ENCODE peak calls at places on chromosomes 5 and 9, in seven cellular contexts. E is amniotic stem cell; H is Panc1; P is substantia nigra; V is left ventricle myocardium superior; Y is stimulated activated CD4-positive, alpha-beta T cell treated with anti-CD3 and anti-CD28 coated beads, Interleukin-12 subunit alpha, Interleukin-12 subunit beta, amount 100 ng/mL, for 4 hours; I is GM23248. L is an unnamed sample.

GRCh38 chr5:31273161-31273560 is 79.7 kb downstream of the CDH6 start:
- DNase-seq in E (no peak), H (no peak), P (no peak), V (no peak), Y (no peak), I (no peak), L (no peak)

GRCh38 chr9:36386396-36386795 is 13.7 kb downstream of the RNF38 start:
- DNase-seq in E (no peak), H (no peak), P (no peak), V (no peak), Y (no peak), I (no peak), L (no peak)

GRCh38 chr5:83509535-83509934 is 38.0 kb downstream of the VCAN start:
- DNase-seq in E (no peak), H (no peak), P (no peak), V (peak), Y (no peak), I (peak), L (no peak)

GRCh38 chr5:53418844-53419243 is 61.6 kb upstream of the FST start:
- DNase-seq in E (peak), H (no peak), P (no peak), V (no peak), Y (no peak), I (peak), L (no peak)

GRCh38 chr5:65801332-65801731 is 79.3 kb downstream of the NLN start:
- DNase-seq in E (peak), H (no peak), P (no peak), V (no peak), Y (no peak), I (peak), L (no peak)

GRCh38 chr5:77645158-77645994 is 6.9 kb upstream of the OTP start:
- DNase-seq in E (no peak), H (no peak), P (no peak), V (peak), Y (peak), I (peak), L (no peak)

GRCh38 chr9:78242041-78242440 is 6.2 kb downstream of the CEP78 start:
- DNase-seq in E (no peak), H (no peak), P (no peak), V (no peak), Y (no peak), I (no peak), L (no peak)

GRCh38 chr5:115723224-115723623 is 93.2 kb downstream of the CDO1 start:
- DNase-seq in E (no peak), H (no peak), P (no peak), V (no peak), Y (no peak), I (no peak), L (no peak)

GRCh38 chr9:92614763-92615441 is 55.0 kb downstream of the IPPK start:
- DNase-seq in E (no peak), H (no peak), P (no peak), V (no peak), Y (no peak), I (peak), L (no peak)

GRCh38 chr5:136040746-136041415 is 12.1 kb downstream of the TGFBI start:
- DNase-seq in E (no peak), H (no peak), P (no peak), V (no peak), Y (no peak), I (peak), L (no peak)

GRCh38 chr9:85884236-85884635 is 56.7 kb upstream of the NAA35 start:
- DNase-seq in E (no peak), H (no peak), P (no peak), V (no peak), Y (no peak), I (peak), L (no peak)

GRCh38 chr5:78659714-78660113 is 11.1 kb upstream of the LHFPL2 start:
- DNase-seq in E (no peak), H (no peak), P (no peak), V (no peak), Y (no peak), I (no peak), L (no peak)

GRCh38 chr5:149381986-149382338 is 2.9 kb upstream of the IL17B start:
- DNase-seq in E (no peak), H (no peak), P (no peak), V (peak), Y (peak), I (peak), L (peak)

GRCh38 chr5:156240414-156240813 is 86.5 kb upstream of the SGCD start:
- DNase-seq in E (no peak), H (no peak), P (no peak), V (no peak), Y (no peak), I (no peak), L (no peak)

GRCh38 chr5:150153957-150154617 is 1.6 kb downstream of the PDGFRB start:
- DNase-seq in E (peak), H (no peak), P (no peak), V (no peak), Y (no peak), I (peak), L (no peak)

GRCh38 chr9:135960328-135961276 is 571 bp downstream of the UBAC1 start:
- DNase-seq in E (no peak), H (no peak), P (no peak), V (no peak), Y (no peak), I (peak), L (no peak)

GRCh38 chr9:133428579-133429215 is 6.5 kb downstream of the ADAMTS13 start:
- DNase-seq in E (no peak), H (no peak), P (no peak), V (no peak), Y (no peak), I (peak), L (no peak)

GRCh38 chr5:173919443-173919842 is 31.3 kb downstream of the CPEB4 start:
- DNase-seq in E (no peak), H (peak), P (no peak), V (no peak), Y (no peak), I (peak), L (no peak)

GRCh38 chr9:3200331-3200774 is 325.4 kb downstream of the RFX3 start:
- DNase-seq in E (no peak), H (no peak), P (no peak), V (no peak), Y (no peak), I (peak), L (no peak)

GRCh38 chr5:96440185-96440538 is 7.1 kb upstream of the PCSK1 start:
- DNase-seq in E (no peak), H (no peak), P (no peak), V (no peak), Y (no peak), I (no peak), L (no peak)

GRCh38 chr5:33734541-33734940 is 157.2 kb downstream of the ADAMTS12 start:
- DNase-seq in E (no peak), H (no peak), P (no peak), V (no peak), Y (no peak), I (peak), L (no peak)

GRCh38 chr5:55159763-55160492 is at the start of gene GPX8:
- DNase-seq in E (peak), H (peak), P (no peak), V (no peak), Y (no peak), I (peak), L (no peak)

GRCh38 chr5:15492545-15492944 is 7.4 kb upstream of the FBXL7 start:
- DNase-seq in E (no peak), H (no peak), P (no peak), V (no peak), Y (no peak), I (peak), L (no peak)

GRCh38 chr5:168262042-168262743 is 29.3 kb upstream of the WWC1 start:
- DNase-seq in E (no peak), H (no peak), P (no peak), V (peak), Y (no peak), I (no peak), L (no peak)

GRCh38 chr9:137545123-137545522 is 5.1 kb downstream of the PNPLA7 start:
- DNase-seq in E (no peak), H (no peak), P (no peak), V (no peak), Y (no peak), I (peak), L (no peak)

GRCh38 chr5:69432412-69433206 is 17.7 kb downstream of the MARVELD2 start:
- DNase-seq in E (no peak), H (no peak), P (no peak), V (no peak), Y (no peak), I (no peak), L (no peak)

GRCh38 chr9:27157086-27157485 is 48.1 kb downstream of the TEK start:
- DNase-seq in E (no peak), H (no peak), P (no peak), V (no peak), Y (no peak), I (peak), L (no peak)

GRCh38 chr5:131595088-131596033 is 39.7 kb downstream of the RAPGEF6 start:
- DNase-seq in E (no peak), H (no peak), P (no peak), V (no peak), Y (no peak), I (no peak), L (no peak)

GRCh38 chr5:93278876-93279275 is 302.1 kb downstream of the NR2F1-AS1 start:
- DNase-seq in E (no peak), H (no peak), P (no peak), V (no peak), Y (no peak), I (no peak), L (no peak)

GRCh38 chr9:124000161-124000783 is 11.3 kb upstream of the LHX2 start:
- DNase-seq in E (no peak), H (no peak), P (no peak), V (no peak), Y (no peak), I (no peak), L (no peak)

GRCh38 chr5:60332244-60333018 is 367.5 kb downstream of the DEPDC1B start:
- DNase-seq in E (peak), H (no peak), P (no peak), V (no peak), Y (no peak), I (peak), L (no peak)

GRCh38 chr9:91211414-91211813 is 150.3 kb downstream of the AUH start:
- DNase-seq in E (no peak), H (no peak), P (no peak), V (no peak), Y (no peak), I (no peak), L (no peak)